ENCODE peak calls at places on chromosomes 7 and 10, in seven cellular contexts. One of them, this sample, is unnamed.

GRCh38 chr10:75977146-75977545 is 545.7 kb downstream of the LRMDA start:
- DNase-seq in colonic mucosa: no peak
- DNase-seq in adipocyte: no peak
- DNase-seq in endodermal cell: no peak
- DNase-seq in neural progenitor cell: no peak
- DNase-seq in PC-3: no peak
- DNase-seq in fibroblast of lung: no peak
- DNase-seq in this sample: no peak

GRCh38 chr7:110790992-110791391 is 299.9 kb upstream of the LRRN3 start:
- DNase-seq in endodermal cell: no peak
- DNase-seq in neural progenitor cell: no peak
- DNase-seq in fibroblast of lung: peak
- DNase-seq in PC-3: no peak
- DNase-seq in adipocyte: peak
- DNase-seq in colonic mucosa: no peak
- DNase-seq in this sample: no peak

GRCh38 chr10:12631216-12631615 is 281.9 kb downstream of the CAMK1D start:
- DNase-seq in fibroblast of lung: peak
- DNase-seq in adipocyte: peak
- DNase-seq in PC-3: no peak
- DNase-seq in endodermal cell: no peak
- DNase-seq in neural progenitor cell: peak
- DNase-seq in colonic mucosa: peak
- DNase-seq in this sample: no peak

GRCh38 chr10:129959544-129960492 is 4.3 kb downstream of the EBF3 start:
- DNase-seq in fibroblast of lung: no peak
- DNase-seq in colonic mucosa: no peak
- DNase-seq in neural progenitor cell: peak
- DNase-seq in PC-3: no peak
- DNase-seq in adipocyte: no peak
- DNase-seq in endodermal cell: peak
- DNase-seq in this sample: no peak

GRCh38 chr10:18681971-18682403 is 22.8 kb downstream of the ARL5B start:
- DNase-seq in colonic mucosa: no peak
- DNase-seq in fibroblast of lung: peak
- DNase-seq in neural progenitor cell: no peak
- DNase-seq in adipocyte: peak
- DNase-seq in PC-3: peak
- DNase-seq in endodermal cell: no peak
- DNase-seq in this sample: peak

GRCh38 chr7:143199040-143199439 is 15.8 kb downstream of the TAS2R39 start:
- DNase-seq in fibroblast of lung: no peak
- DNase-seq in neural progenitor cell: no peak
- DNase-seq in endodermal cell: no peak
- DNase-seq in adipocyte: no peak
- DNase-seq in colonic mucosa: no peak
- DNase-seq in PC-3: no peak
- DNase-seq in this sample: no peak

GRCh38 chr7:46478046-46478445 is 557.0 kb upstream of the IGFBP3 start:
- DNase-seq in adipocyte: no peak
- DNase-seq in PC-3: peak
- DNase-seq in fibroblast of lung: peak
- DNase-seq in colonic mucosa: no peak
- DNase-seq in endodermal cell: no peak
- DNase-seq in neural progenitor cell: no peak
- DNase-seq in this sample: no peak

GRCh38 chr10:35912615-35913170 is 270.6 kb upstream of the FZD8 start:
- DNase-seq in neural progenitor cell: peak
- DNase-seq in adipocyte: peak
- DNase-seq in fibroblast of lung: peak
- DNase-seq in PC-3: peak
- DNase-seq in colonic mucosa: no peak
- DNase-seq in endodermal cell: no peak
- DNase-seq in this sample: peak

GRCh38 chr10:84783386-84783785 is 455.0 kb downstream of the CCSER2 start:
- DNase-seq in adipocyte: peak
- DNase-seq in PC-3: peak
- DNase-seq in neural progenitor cell: peak
- DNase-seq in endodermal cell: peak
- DNase-seq in fibroblast of lung: peak
- DNase-seq in colonic mucosa: no peak
- DNase-seq in this sample: peak

GRCh38 chr7:155796381-155797261 is 15.6 kb downstream of the SHH start:
- DNase-seq in fibroblast of lung: no peak
- DNase-seq in adipocyte: peak
- DNase-seq in PC-3: peak
- DNase-seq in colonic mucosa: peak
- DNase-seq in neural progenitor cell: peak
- DNase-seq in endodermal cell: peak
- DNase-seq in this sample: no peak

GRCh38 chr7:1042161-1042833 is 2.0 kb upstream of the GPR146 start:
- DNase-seq in adipocyte: no peak
- DNase-seq in PC-3: no peak
- DNase-seq in endodermal cell: no peak
- DNase-seq in neural progenitor cell: no peak
- DNase-seq in fibroblast of lung: no peak
- DNase-seq in colonic mucosa: no peak
- DNase-seq in this sample: no peak

GRCh38 chr10:132537713-132538020 is at the start of gene INPP5A:
- DNase-seq in colonic mucosa: no peak
- DNase-seq in fibroblast of lung: no peak
- DNase-seq in adipocyte: no peak
- DNase-seq in neural progenitor cell: no peak
- DNase-seq in endodermal cell: no peak
- DNase-seq in PC-3: no peak
- DNase-seq in this sample: no peak
- H3K9ac ChIP-seq in colonic mucosa: peak
- H3K9ac ChIP-seq in fibroblast of lung: peak
- H3K9ac ChIP-seq in adipocyte: peak
- H3K9ac ChIP-seq in neural progenitor cell: peak
- H3K9ac ChIP-seq in endodermal cell: peak
- H3K9ac ChIP-seq in PC-3: peak
- H3K9ac ChIP-seq in this sample: peak

DNA sequence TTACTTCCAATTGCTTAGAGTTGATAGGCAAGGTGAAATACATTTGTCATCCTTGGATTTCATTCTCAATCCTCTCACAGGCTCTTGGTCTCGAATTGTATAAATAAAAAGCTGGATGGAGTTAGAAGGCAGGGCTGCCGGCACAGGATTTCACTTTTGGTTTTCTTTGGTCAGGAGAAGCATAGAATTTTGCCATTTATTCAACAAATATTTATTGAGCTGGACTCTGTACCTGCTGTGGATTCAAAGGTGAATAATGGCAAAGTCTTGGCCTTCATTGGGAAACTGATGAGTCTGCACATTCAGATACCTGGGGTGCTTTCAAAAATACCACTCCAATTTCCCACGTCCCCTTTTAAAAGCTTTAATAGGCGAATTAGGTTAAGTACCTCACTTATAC is 49.7 kb downstream of the PDK4 start:
- DNase-seq in colonic mucosa: no peak
- DNase-seq in PC-3: no peak
- DNase-seq in neural progenitor cell: no peak
- DNase-seq in endodermal cell: no peak
- DNase-seq in adipocyte: no peak
- DNase-seq in fibroblast of lung: no peak
- DNase-seq in this sample: no peak
- H3K9ac ChIP-seq in colonic mucosa: peak
- H3K9ac ChIP-seq in PC-3: no peak
- H3K9ac ChIP-seq in neural progenitor cell: no peak
- H3K9ac ChIP-seq in endodermal cell: no peak
- H3K9ac ChIP-seq in adipocyte: peak
- H3K9ac ChIP-seq in fibroblast of lung: no peak
- H3K9ac ChIP-seq in this sample: no peak

GRCh38 chr7:158432369-158433270 is 155.0 kb downstream of the PTPRN2 start:
- DNase-seq in endodermal cell: peak
- DNase-seq in PC-3: peak
- DNase-seq in fibroblast of lung: no peak
- DNase-seq in adipocyte: no peak
- DNase-seq in neural progenitor cell: no peak
- DNase-seq in colonic mucosa: peak
- DNase-seq in this sample: no peak
- H3K9ac ChIP-seq in endodermal cell: no peak
- H3K9ac ChIP-seq in PC-3: peak
- H3K9ac ChIP-seq in fibroblast of lung: no peak
- H3K9ac ChIP-seq in adipocyte: no peak
- H3K9ac ChIP-seq in neural progenitor cell: no peak
- H3K9ac ChIP-seq in colonic mucosa: no peak
- H3K9ac ChIP-seq in this sample: no peak

DNA sequence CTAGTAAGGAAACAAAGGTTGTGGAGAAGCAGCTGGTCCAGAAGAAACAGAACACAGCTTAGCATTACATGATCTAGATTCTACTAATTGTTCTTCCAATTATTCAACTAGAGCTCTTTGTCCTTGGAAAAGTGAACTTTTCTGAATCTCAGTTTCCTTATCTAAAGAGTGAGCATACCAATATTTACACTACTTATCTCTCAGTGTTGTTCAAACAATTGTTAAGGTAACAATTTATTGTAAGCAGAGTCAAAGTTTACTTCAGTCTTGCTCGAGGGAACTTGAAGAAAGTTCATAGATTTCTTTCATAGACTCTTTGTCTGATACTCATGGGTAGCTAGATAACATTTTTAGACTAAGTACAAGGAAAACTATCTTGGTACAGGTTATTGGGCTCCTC is 42.2 kb upstream of the TRIM24 start:
- DNase-seq in neural progenitor cell: no peak
- DNase-seq in PC-3: no peak
- DNase-seq in endodermal cell: no peak
- DNase-seq in fibroblast of lung: no peak
- DNase-seq in colonic mucosa: no peak
- DNase-seq in adipocyte: no peak
- DNase-seq in this sample: no peak
- H3K9ac ChIP-seq in neural progenitor cell: no peak
- H3K9ac ChIP-seq in PC-3: no peak
- H3K9ac ChIP-seq in endodermal cell: no peak
- H3K9ac ChIP-seq in fibroblast of lung: no peak
- H3K9ac ChIP-seq in colonic mucosa: no peak
- H3K9ac ChIP-seq in adipocyte: no peak
- H3K9ac ChIP-seq in this sample: no peak

GRCh38 chr7:30886608-30887011 is 25.0 kb upstream of the AQP1 start:
- DNase-seq in PC-3: no peak
- DNase-seq in endodermal cell: no peak
- DNase-seq in colonic mucosa: no peak
- DNase-seq in neural progenitor cell: no peak
- DNase-seq in adipocyte: peak
- DNase-seq in fibroblast of lung: no peak
- DNase-seq in this sample: no peak

GRCh38 chr7:30893357-30893756 is 18.3 kb upstream of the AQP1 start:
- DNase-seq in endodermal cell: no peak
- DNase-seq in colonic mucosa: no peak
- DNase-seq in PC-3: no peak
- DNase-seq in fibroblast of lung: peak
- DNase-seq in adipocyte: no peak
- DNase-seq in neural progenitor cell: no peak
- DNase-seq in this sample: no peak

GRCh38 chr7:30884881-30885280 is 26.8 kb upstream of the AQP1 start:
- DNase-seq in fibroblast of lung: no peak
- DNase-seq in adipocyte: no peak
- DNase-seq in PC-3: no peak
- DNase-seq in colonic mucosa: no peak
- DNase-seq in neural progenitor cell: no peak
- DNase-seq in endodermal cell: no peak
- DNase-seq in this sample: no peak

GRCh38 chr7:30888783-30889182 is 22.9 kb upstream of the AQP1 start:
- DNase-seq in neural progenitor cell: no peak
- DNase-seq in endodermal cell: no peak
- DNase-seq in PC-3: peak
- DNase-seq in colonic mucosa: no peak
- DNase-seq in fibroblast of lung: peak
- DNase-seq in adipocyte: peak
- DNase-seq in this sample: peak

GRCh38 chr7:30887464-30887872 is 24.2 kb upstream of the AQP1 start:
- DNase-seq in endodermal cell: no peak
- DNase-seq in neural progenitor cell: peak
- DNase-seq in fibroblast of lung: no peak
- DNase-seq in adipocyte: no peak
- DNase-seq in colonic mucosa: no peak
- DNase-seq in PC-3: no peak
- DNase-seq in this sample: peak
- H3K9ac ChIP-seq in endodermal cell: no peak
- H3K9ac ChIP-seq in neural progenitor cell: no peak
- H3K9ac ChIP-seq in fibroblast of lung: no peak
- H3K9ac ChIP-seq in adipocyte: no peak
- H3K9ac ChIP-seq in colonic mucosa: no peak
- H3K9ac ChIP-seq in PC-3: no peak
- H3K9ac ChIP-seq in this sample: no peak

DNA sequence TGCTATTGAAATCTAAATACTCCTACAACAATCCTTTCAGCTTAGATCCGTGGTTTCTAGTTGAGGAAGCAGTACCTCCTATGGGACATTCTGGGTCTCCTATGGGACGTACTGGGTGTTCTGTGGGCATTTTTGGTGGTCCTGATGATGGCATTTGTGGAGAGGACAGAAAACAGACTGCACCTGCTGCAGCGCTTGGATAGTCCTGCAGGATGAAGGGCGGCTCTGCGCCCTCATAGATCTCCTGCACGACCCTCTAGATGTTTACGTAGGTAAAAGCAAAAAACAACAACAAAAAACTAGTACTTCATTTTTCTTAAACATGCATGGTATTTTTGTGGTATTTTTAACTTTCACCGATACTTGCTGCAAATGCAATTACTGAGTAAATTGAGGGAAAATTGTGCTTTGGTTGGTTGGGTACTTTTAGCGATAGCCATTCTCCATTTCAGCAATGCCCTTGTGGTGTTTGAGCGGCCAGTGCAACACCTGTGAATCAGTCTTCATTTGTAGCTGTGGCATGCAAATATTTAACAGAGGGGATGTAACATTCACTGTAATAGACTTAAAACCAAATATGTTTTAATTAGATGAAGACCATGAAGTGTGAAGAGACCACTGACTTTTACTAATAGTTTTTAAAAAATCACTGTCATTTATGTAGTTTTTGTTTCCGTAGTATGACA is 461.2 kb downstream of the SDK1 start:
- DNase-seq in colonic mucosa: no peak
- DNase-seq in adipocyte: no peak
- DNase-seq in fibroblast of lung: no peak
- DNase-seq in PC-3: no peak
- DNase-seq in neural progenitor cell: no peak
- DNase-seq in endodermal cell: no peak
- DNase-seq in this sample: no peak
- H3K9ac ChIP-seq in colonic mucosa: no peak
- H3K9ac ChIP-seq in adipocyte: no peak
- H3K9ac ChIP-seq in fibroblast of lung: no peak
- H3K9ac ChIP-seq in PC-3: no peak
- H3K9ac ChIP-seq in neural progenitor cell: no peak
- H3K9ac ChIP-seq in endodermal cell: no peak
- H3K9ac ChIP-seq in this sample: no peak